ENCODE peak calls at places on chromosomes 1 and 21, in nine cellular contexts. One of them, this sample, is unnamed.

GRCh38 chr1:52055854-52056109 is 313 bp upstream of the BTF3L4 start:
- DNase-seq in tibial artery: no peak
- DNase-seq in GM23248: no peak
- DNase-seq in stomach: no peak
- DNase-seq in HepG2: no peak
- DNase-seq in Panc1: no peak
- DNase-seq in neural progenitor cell: no peak
- DNase-seq in heart left ventricle: no peak
- DNase-seq in cardiac muscle cell: no peak
- DNase-seq in this sample: no peak

GRCh38 chr1:147177611-147178370 is 5.5 kb upstream of the PRKAB2 start:
- DNase-seq in tibial artery: peak; percentile 67
- DNase-seq in GM23248: peak; percentile 63
- DNase-seq in stomach: no peak
- DNase-seq in HepG2: no peak
- DNase-seq in Panc1: no peak
- DNase-seq in neural progenitor cell: no peak
- DNase-seq in heart left ventricle: no peak
- DNase-seq in cardiac muscle cell: no peak
- DNase-seq in this sample: peak; percentile 15

GRCh38 chr21:38813554-38813953 is 7.8 kb downstream of the ETS2 start:
- DNase-seq in tibial artery: no peak
- DNase-seq in GM23248: no peak
- DNase-seq in stomach: no peak
- DNase-seq in HepG2: no peak
- DNase-seq in Panc1: no peak
- DNase-seq in neural progenitor cell: no peak
- DNase-seq in heart left ventricle: no peak
- DNase-seq in cardiac muscle cell: no peak
- DNase-seq in this sample: no peak

GRCh38 chr1:94068096-94068830 is 52.7 kb downstream of the ABCA4 start:
- DNase-seq in tibial artery: no peak
- DNase-seq in GM23248: peak; percentile 38
- DNase-seq in stomach: no peak
- DNase-seq in HepG2: peak; percentile 95
- DNase-seq in Panc1: peak; percentile 85
- DNase-seq in neural progenitor cell: no peak
- DNase-seq in heart left ventricle: no peak
- DNase-seq in cardiac muscle cell: no peak
- DNase-seq in this sample: no peak

GRCh38 chr1:35369922-35370671 is 101.6 kb downstream of the ZMYM4 start:
- DNase-seq in tibial artery: no peak
- DNase-seq in GM23248: peak; percentile 81
- DNase-seq in stomach: peak; percentile 57
- DNase-seq in HepG2: no peak
- DNase-seq in Panc1: no peak
- DNase-seq in neural progenitor cell: peak; percentile 5
- DNase-seq in heart left ventricle: peak; percentile 74
- DNase-seq in cardiac muscle cell: no peak
- DNase-seq in this sample: peak; percentile 15

GRCh38 chr21:44722701-44723100 is 11.3 kb upstream of the TSPEAR start:
- DNase-seq in tibial artery: no peak
- DNase-seq in GM23248: no peak
- DNase-seq in stomach: no peak
- DNase-seq in HepG2: no peak
- DNase-seq in Panc1: no peak
- DNase-seq in neural progenitor cell: no peak
- DNase-seq in heart left ventricle: no peak
- DNase-seq in cardiac muscle cell: no peak
- DNase-seq in this sample: no peak

GRCh38 chr1:45050931-45051748 is 39.1 kb downstream of the UROD start:
- DNase-seq in tibial artery: no peak
- DNase-seq in GM23248: no peak
- DNase-seq in stomach: no peak
- DNase-seq in HepG2: no peak
- DNase-seq in Panc1: no peak
- DNase-seq in neural progenitor cell: no peak
- DNase-seq in heart left ventricle: no peak
- DNase-seq in cardiac muscle cell: no peak
- DNase-seq in this sample: no peak

GRCh38 chr1:5754817-5755551 is 237.2 kb downstream of the NPHP4 start:
- DNase-seq in tibial artery: peak; percentile 38
- DNase-seq in GM23248: no peak
- DNase-seq in stomach: no peak
- DNase-seq in HepG2: no peak
- DNase-seq in Panc1: no peak
- DNase-seq in neural progenitor cell: no peak
- DNase-seq in heart left ventricle: no peak
- DNase-seq in cardiac muscle cell: no peak
- DNase-seq in this sample: no peak

GRCh38 chr1:58011978-58012377 is 534.5 kb downstream of the OMA1 start:
- DNase-seq in tibial artery: no peak
- DNase-seq in GM23248: no peak
- DNase-seq in stomach: no peak
- DNase-seq in HepG2: no peak
- DNase-seq in Panc1: no peak
- DNase-seq in neural progenitor cell: no peak
- DNase-seq in heart left ventricle: no peak
- DNase-seq in cardiac muscle cell: no peak
- DNase-seq in this sample: no peak

GRCh38 chr1:203361843-203362524 is 11.1 kb upstream of the FMOD start:
- DNase-seq in tibial artery: no peak
- DNase-seq in GM23248: peak; percentile 87
- DNase-seq in stomach: no peak
- DNase-seq in HepG2: no peak
- DNase-seq in Panc1: no peak
- DNase-seq in neural progenitor cell: no peak
- DNase-seq in heart left ventricle: no peak
- DNase-seq in cardiac muscle cell: no peak
- DNase-seq in this sample: peak; percentile 29

GRCh38 chr1:88204768-88205167 is 479.3 kb upstream of the PKN2 start:
- DNase-seq in tibial artery: no peak
- DNase-seq in GM23248: no peak
- DNase-seq in stomach: no peak
- DNase-seq in HepG2: no peak
- DNase-seq in Panc1: no peak
- DNase-seq in neural progenitor cell: no peak
- DNase-seq in heart left ventricle: no peak
- DNase-seq in cardiac muscle cell: no peak
- DNase-seq in this sample: no peak

GRCh38 chr1:200410566-200410878 is 686 bp upstream of the ZNF281 start:
- DNase-seq in tibial artery: no peak
- DNase-seq in GM23248: peak; percentile 33
- DNase-seq in stomach: no peak
- DNase-seq in HepG2: no peak
- DNase-seq in Panc1: no peak
- DNase-seq in neural progenitor cell: peak; percentile 52
- DNase-seq in heart left ventricle: no peak
- DNase-seq in cardiac muscle cell: peak; percentile 29
- DNase-seq in this sample: no peak

GRCh38 chr1:159922499-159923202 is 2.7 kb downstream of the TAGLN2 start:
- DNase-seq in tibial artery: peak; percentile 81
- DNase-seq in GM23248: peak; percentile 59
- DNase-seq in stomach: peak; percentile 51
- DNase-seq in HepG2: no peak
- DNase-seq in Panc1: no peak
- DNase-seq in neural progenitor cell: no peak
- DNase-seq in heart left ventricle: peak; percentile 78
- DNase-seq in cardiac muscle cell: no peak
- DNase-seq in this sample: peak; percentile 66

GRCh38 chr1:51289676-51290488 is 40.5 kb downstream of the TTC39A start:
- DNase-seq in tibial artery: no peak
- DNase-seq in GM23248: no peak
- DNase-seq in stomach: peak; percentile 5
- DNase-seq in HepG2: no peak
- DNase-seq in Panc1: no peak
- DNase-seq in neural progenitor cell: no peak
- DNase-seq in heart left ventricle: no peak
- DNase-seq in cardiac muscle cell: no peak
- DNase-seq in this sample: no peak

GRCh38 chr1:236887081-236887480 is 92.0 kb downstream of the MTR start:
- DNase-seq in tibial artery: no peak
- DNase-seq in GM23248: no peak
- DNase-seq in stomach: no peak
- DNase-seq in HepG2: no peak
- DNase-seq in Panc1: no peak
- DNase-seq in neural progenitor cell: no peak
- DNase-seq in heart left ventricle: no peak
- DNase-seq in cardiac muscle cell: no peak
- DNase-seq in this sample: no peak

GRCh38 chr1:218476385-218476784 is 131.2 kb downstream of the TGFB2 start:
- DNase-seq in tibial artery: no peak
- DNase-seq in GM23248: peak; percentile 88
- DNase-seq in stomach: no peak
- DNase-seq in HepG2: peak; percentile 35
- DNase-seq in Panc1: peak; percentile 80
- DNase-seq in neural progenitor cell: no peak
- DNase-seq in heart left ventricle: no peak
- DNase-seq in cardiac muscle cell: no peak
- DNase-seq in this sample: no peak

DNA sequence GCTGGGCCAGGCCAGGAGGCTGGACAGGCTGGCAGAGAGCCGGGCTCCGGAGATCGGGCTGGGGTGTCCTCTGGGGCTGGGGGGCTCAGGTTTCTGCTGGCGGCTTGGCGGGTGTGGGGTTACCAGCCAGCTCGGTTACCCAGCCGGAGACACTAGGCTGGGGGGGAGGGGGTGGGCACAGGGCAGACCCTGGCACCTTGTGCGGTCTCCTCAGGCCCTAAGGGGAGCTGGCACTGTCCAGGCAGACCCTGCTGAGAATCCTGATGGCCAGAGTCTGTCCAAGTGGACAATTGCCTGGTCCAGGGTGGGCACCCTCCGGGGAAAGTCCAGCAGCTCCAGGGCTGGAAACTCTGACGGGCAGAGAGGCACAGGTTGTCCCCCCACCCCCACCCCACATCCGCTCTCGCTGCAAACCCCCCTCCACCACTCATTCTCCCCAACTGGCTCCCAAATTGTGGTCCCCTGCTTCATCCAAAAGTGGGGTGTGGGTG is 6.7 kb downstream of the ZBTB7B start:
- DNase-seq in tibial artery: no peak
- DNase-seq in GM23248: no peak
- DNase-seq in stomach: no peak
- DNase-seq in HepG2: no peak
- DNase-seq in Panc1: no peak
- DNase-seq in neural progenitor cell: no peak
- DNase-seq in heart left ventricle: no peak
- DNase-seq in cardiac muscle cell: no peak
- DNase-seq in this sample: no peak
- H3K4me1 ChIP-seq in tibial artery: no peaks in the 10 kb centered on the region
- H3K4me1 ChIP-seq in GM23248: peaks cover 18% of the 10 kb centered on the region
- H3K4me1 ChIP-seq in stomach: peaks cover 100% of the 10 kb centered on the region
- H3K4me1 ChIP-seq in HepG2: peaks cover 93% of the 10 kb centered on the region
- H3K4me1 ChIP-seq in Panc1: peaks cover 54% of the 10 kb centered on the region
- H3K4me1 ChIP-seq in neural progenitor cell: peaks cover 40% of the 10 kb centered on the region
- H3K4me1 ChIP-seq in heart left ventricle: peaks cover 93% of the 10 kb centered on the region
- H3K4me1 ChIP-seq in cardiac muscle cell: no peaks in the 10 kb centered on the region
- H3K4me1 ChIP-seq in this sample: peaks cover 28% of the 10 kb centered on the region

GRCh38 chr1:183070923-183071618 is 47.9 kb downstream of the LAMC1 start:
- DNase-seq in tibial artery: no peak
- DNase-seq in GM23248: peak; percentile 87
- DNase-seq in stomach: no peak
- DNase-seq in HepG2: peak; percentile 51
- DNase-seq in Panc1: no peak
- DNase-seq in neural progenitor cell: no peak
- DNase-seq in heart left ventricle: no peak
- DNase-seq in cardiac muscle cell: no peak
- DNase-seq in this sample: no peak
- H3K9me3 ChIP-seq in tibial artery: no peaks in the 10 kb centered on the region
- H3K9me3 ChIP-seq in GM23248: no peaks in the 10 kb centered on the region
- H3K9me3 ChIP-seq in stomach: no peaks in the 10 kb centered on the region
- H3K9me3 ChIP-seq in HepG2: no peaks in the 10 kb centered on the region
- H3K9me3 ChIP-seq in Panc1: no peaks in the 10 kb centered on the region
- H3K9me3 ChIP-seq in neural progenitor cell: no peaks in the 10 kb centered on the region
- H3K9me3 ChIP-seq in heart left ventricle: peaks cover 5% of the 10 kb centered on the region
- H3K9me3 ChIP-seq in cardiac muscle cell: no peaks in the 10 kb centered on the region
- H3K9me3 ChIP-seq in this sample: no peaks in the 10 kb centered on the region

GRCh38 chr1:27595597-27595996 is 8.3 kb downstream of the AHDC1 start:
- DNase-seq in tibial artery: no peak
- DNase-seq in GM23248: no peak
- DNase-seq in stomach: no peak
- DNase-seq in HepG2: no peak
- DNase-seq in Panc1: no peak
- DNase-seq in neural progenitor cell: no peak
- DNase-seq in heart left ventricle: no peak
- DNase-seq in cardiac muscle cell: no peak
- DNase-seq in this sample: no peak
- H3K4me1 ChIP-seq in tibial artery: peaks cover 9% of the 10 kb centered on the region
- H3K4me1 ChIP-seq in GM23248: peaks cover 64% of the 10 kb centered on the region
- H3K4me1 ChIP-seq in stomach: peaks cover 100% of the 10 kb centered on the region
- H3K4me1 ChIP-seq in HepG2: peaks cover 51% of the 10 kb centered on the region
- H3K4me1 ChIP-seq in Panc1: peaks cover 89% of the 10 kb centered on the region
- H3K4me1 ChIP-seq in neural progenitor cell: peaks cover 96% of the 10 kb centered on the region
- H3K4me1 ChIP-seq in heart left ventricle: peaks cover 95% of the 10 kb centered on the region
- H3K4me1 ChIP-seq in cardiac muscle cell: peaks cover 80% of the 10 kb centered on the region
- H3K4me1 ChIP-seq in this sample: peaks cover 42% of the 10 kb centered on the region

GRCh38 chr21:8989883-8990325 is 1531.5 kb upstream of the TPTE start:
- DNase-seq in tibial artery: no peak
- DNase-seq in GM23248: no peak
- DNase-seq in stomach: no peak
- DNase-seq in HepG2: peak; percentile 96
- DNase-seq in Panc1: peak; percentile 73
- DNase-seq in neural progenitor cell: no peak
- DNase-seq in heart left ventricle: no peak
- DNase-seq in cardiac muscle cell: no peak
- DNase-seq in this sample: peak; percentile 70
- H3K9me3 ChIP-seq in tibial artery: no peaks in the 10 kb centered on the region
- H3K9me3 ChIP-seq in GM23248: no peaks in the 10 kb centered on the region
- H3K9me3 ChIP-seq in stomach: peaks cover 16% of the 10 kb centered on the region
- H3K9me3 ChIP-seq in HepG2: peaks cover 62% of the 10 kb centered on the region
- H3K9me3 ChIP-seq in Panc1: no peaks in the 10 kb centered on the region
- H3K9me3 ChIP-seq in neural progenitor cell: peaks cover 29% of the 10 kb centered on the region
- H3K9me3 ChIP-seq in heart left ventricle: no peaks in the 10 kb centered on the region
- H3K9me3 ChIP-seq in cardiac muscle cell: peaks cover 14% of the 10 kb centered on the region
- H3K9me3 ChIP-seq in this sample: no peaks in the 10 kb centered on the region

DNA sequence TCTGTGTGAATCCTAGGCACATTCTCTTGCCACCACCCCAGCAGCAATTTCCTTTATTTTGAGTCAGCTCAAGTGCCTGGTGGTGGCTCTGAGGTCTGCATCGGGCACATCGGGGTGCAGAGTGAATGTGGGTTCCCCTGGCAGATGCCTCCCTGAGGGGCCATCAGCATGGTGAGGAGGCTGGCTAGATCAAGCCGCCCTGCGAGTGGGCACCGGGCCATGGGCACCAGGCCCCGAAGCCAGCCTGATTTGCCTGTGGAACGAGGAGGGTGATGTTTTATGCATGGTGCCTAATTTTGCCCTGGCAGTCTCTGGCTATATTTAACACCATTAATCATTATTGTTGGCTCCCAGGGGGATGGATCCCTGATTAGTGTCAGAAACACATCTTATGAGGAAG is 36.3 kb downstream of the ACTL8 start:
- DNase-seq in tibial artery: peak; percentile 28
- DNase-seq in GM23248: no peak
- DNase-seq in stomach: no peak
- DNase-seq in HepG2: no peak
- DNase-seq in Panc1: no peak
- DNase-seq in neural progenitor cell: no peak
- DNase-seq in heart left ventricle: no peak
- DNase-seq in cardiac muscle cell: no peak
- DNase-seq in this sample: no peak
- H3K4me1 ChIP-seq in tibial artery: no peaks in the 10 kb centered on the region
- H3K4me1 ChIP-seq in GM23248: no peaks in the 10 kb centered on the region
- H3K4me1 ChIP-seq in stomach: no peaks in the 10 kb centered on the region
- H3K4me1 ChIP-seq in HepG2: no peaks in the 10 kb centered on the region
- H3K4me1 ChIP-seq in Panc1: no peaks in the 10 kb centered on the region
- H3K4me1 ChIP-seq in neural progenitor cell: no peaks in the 10 kb centered on the region
- H3K4me1 ChIP-seq in heart left ventricle: no peaks in the 10 kb centered on the region
- H3K4me1 ChIP-seq in cardiac muscle cell: no peaks in the 10 kb centered on the region
- H3K4me1 ChIP-seq in this sample: no peaks in the 10 kb centered on the region

This sample was measured in BE2C.